ENCODE peak calls at places on chromosomes 11 and 22, in nine cellular contexts. Q, X, F, R, N, S, I, K and Y are unnamed samples.
A peak's percentile ranks its signal among the peaks of the same experiment; 100 is the strongest.

GRCh38 chr11:109739374-109739773 is 317.4 kb downstream of the C11orf87 start:
- DNase-seq in Q (no peak), X (no peak), F (no peak), R (no peak), N (no peak), S (no peak), I (no peak), K (no peak), Y (no peak)

GRCh38 chr11:6273188-6273587 is 13.6 kb downstream of the CCKBR start:
- DNase-seq in Q (no peak), X (no peak), F (no peak), R (no peak), N (no peak), S (no peak), I (no peak), K (no peak), Y (no peak)

GRCh38 chr11:66068923-66069714 is 953 bp upstream of the PACS1 start:
- DNase-seq in Q (no peak), X (no peak), F (peak; percentile 34), R (no peak), N (no peak), S (no peak), I (no peak), K (peak; percentile 70), Y (peak; percentile 65)

GRCh38 chr11:65646921-65647701 is 9.2 kb downstream of the SIPA1 start:
- DNase-seq in Q (no peak), X (no peak), F (no peak), R (no peak), N (no peak), S (peak; percentile 60), I (no peak), K (peak; percentile 31), Y (peak; percentile 70)

GRCh38 chr11:44711772-44712608 is 14.8 kb upstream of the TSPAN18 start:
- DNase-seq in Q (no peak), X (no peak), F (no peak), R (no peak), N (no peak), S (no peak), I (no peak), K (no peak), Y (no peak)

GRCh38 chr11:1759151-1759850 is 4.4 kb downstream of the CTSD start:
- DNase-seq in Q (no peak), X (no peak), F (peak; percentile 23), R (no peak), N (no peak), S (no peak), I (no peak), K (no peak), Y (no peak)

GRCh38 chr11:46894961-46895360 is 23.4 kb downstream of the LRP4 start:
- DNase-seq in Q (no peak), X (no peak), F (no peak), R (no peak), N (no peak), S (no peak), I (no peak), K (no peak), Y (no peak)

GRCh38 chr11:120139316-120140069 is 1.6 kb upstream of the TRIM29 start:
- DNase-seq in Q (no peak), X (no peak), F (no peak), R (no peak), N (no peak), S (no peak), I (no peak), K (no peak), Y (peak; percentile 54)

GRCh38 chr11:116376054-116376453 is 396.7 kb downstream of the BUD13 start:
- DNase-seq in Q (no peak), X (no peak), F (no peak), R (no peak), N (no peak), S (no peak), I (no peak), K (no peak), Y (no peak)

GRCh38 chr11:8649361-8649760 is 33.1 kb downstream of the TRIM66 start:
- DNase-seq in Q (no peak), X (no peak), F (no peak), R (no peak), N (no peak), S (no peak), I (no peak), K (no peak), Y (no peak)

GRCh38 chr22:42432020-42432596 is at the start of gene NFAM1:
- DNase-seq in Q (no peak), X (no peak), F (no peak), R (peak; percentile 54), N (no peak), S (no peak), I (no peak), K (peak; percentile 71), Y (no peak)

GRCh38 chr11:128662960-128663359 is 30.9 kb upstream of the FLI1 start:
- DNase-seq in Q (no peak), X (no peak), F (no peak), R (no peak), N (no peak), S (no peak), I (no peak), K (no peak), Y (no peak)

GRCh38 chr11:19683141-19683805 is 29.4 kb upstream of the NAV2 start:
- DNase-seq in Q (no peak), X (no peak), F (no peak), R (peak; percentile 44), N (no peak), S (no peak), I (no peak), K (peak; percentile 73), Y (no peak)

GRCh38 chr22:23220485-23221350 is 40.4 kb downstream of the BCR start:
- DNase-seq in Q (no peak), X (no peak), F (no peak), R (no peak), N (no peak), S (no peak), I (no peak), K (peak; percentile 52), Y (no peak)

GRCh38 chr11:72688486-72688885 is 14.3 kb upstream of the PDE2A start:
- DNase-seq in Q (no peak), X (no peak), F (no peak), R (no peak), N (no peak), S (no peak), I (no peak), K (no peak), Y (no peak)

GRCh38 chr11:61532136-61533038 is 23.8 kb downstream of the LRRC10B start:
- DNase-seq in Q (peak; percentile 33), X (peak; percentile 23), F (no peak), R (no peak), N (peak; percentile 83), S (peak; percentile 68), I (peak; percentile 34), K (no peak), Y (no peak)

GRCh38 chr11:111977141-111978027 is 40.2 kb downstream of the DIXDC1 start:
- DNase-seq in Q (no peak), X (peak; percentile 4), F (peak; percentile 62), R (peak; percentile 77), N (peak; percentile 63), S (peak; percentile 62), I (peak; percentile 38), K (peak; percentile 67), Y (peak; percentile 79)

GRCh38 chr11:2691991-2692841 is 7.6 kb downstream of the KCNQ1OT1 start:
- DNase-seq in Q (no peak), X (no peak), F (no peak), R (no peak), N (peak; percentile 30), S (no peak), I (no peak), K (no peak), Y (peak; percentile 51)

GRCh38 chr22:46245515-46245914 is 4.6 kb downstream of the CDPF1 start:
- DNase-seq in Q (no peak), X (no peak), F (peak; percentile 40), R (peak; percentile 71), N (no peak), S (no peak), I (no peak), K (peak; percentile 86), Y (no peak)

GRCh38 chr11:111923351-111923788 is 4.7 kb downstream of the C11orf52 start:
- DNase-seq in Q (no peak), X (no peak), F (no peak), R (no peak), N (no peak), S (no peak), I (no peak), K (no peak), Y (no peak)

GRCh38 chr22:49297871-49298721 is 529.6 kb downstream of the BRD1 start:
- DNase-seq in Q (no peak), X (no peak), F (no peak), R (no peak), N (no peak), S (no peak), I (no peak), K (no peak), Y (peak; percentile 43)